ENCODE peak calls at places on chromosomes 6 and 20, in nine cellular contexts. One of them, this sample, is unnamed.

GRCh38 chr20:50221501-50222323 is 31.1 kb downstream of the CEBPB start:
- DNase-seq in AG04449: no peak
- DNase-seq in Calu3: peak
- DNase-seq in GM13977: no peak
- DNase-seq in stomach: no peak
- DNase-seq in fibroblast of pulmonary artery: peak
- DNase-seq in lung: peak
- DNase-seq in K562: no peak
- DNase-seq in body of pancreas: no peak
- DNase-seq in this sample: no peak

GRCh38 chr6:13303668-13304017 is 24.7 kb downstream of the TBC1D7 start:
- DNase-seq in AG04449: no peak
- DNase-seq in Calu3: no peak
- DNase-seq in GM13977: peak
- DNase-seq in stomach: peak
- DNase-seq in fibroblast of pulmonary artery: peak
- DNase-seq in lung: peak
- DNase-seq in K562: peak
- DNase-seq in body of pancreas: peak
- DNase-seq in this sample: peak

GRCh38 chr6:12232821-12233220 is 57.3 kb upstream of the EDN1 start:
- DNase-seq in AG04449: no peak
- DNase-seq in Calu3: no peak
- DNase-seq in GM13977: no peak
- DNase-seq in stomach: no peak
- DNase-seq in fibroblast of pulmonary artery: no peak
- DNase-seq in lung: no peak
- DNase-seq in K562: no peak
- DNase-seq in body of pancreas: no peak
- DNase-seq in this sample: no peak

GRCh38 chr20:8156603-8157079 is 24.6 kb downstream of the PLCB1 start:
- DNase-seq in AG04449: no peak
- DNase-seq in Calu3: no peak
- DNase-seq in GM13977: no peak
- DNase-seq in stomach: no peak
- DNase-seq in fibroblast of pulmonary artery: peak
- DNase-seq in lung: no peak
- DNase-seq in K562: no peak
- DNase-seq in body of pancreas: no peak
- DNase-seq in this sample: no peak

GRCh38 chr6:113466526-113466925 is 390.6 kb upstream of the MARCKS start:
- DNase-seq in AG04449: no peak
- DNase-seq in Calu3: no peak
- DNase-seq in GM13977: no peak
- DNase-seq in stomach: no peak
- DNase-seq in fibroblast of pulmonary artery: no peak
- DNase-seq in lung: no peak
- DNase-seq in K562: no peak
- DNase-seq in body of pancreas: no peak
- DNase-seq in this sample: no peak

GRCh38 chr20:3218307-3218988 is 9.2 kb downstream of the ITPA start:
- DNase-seq in AG04449: no peak
- DNase-seq in Calu3: peak
- DNase-seq in GM13977: peak
- DNase-seq in stomach: peak
- DNase-seq in fibroblast of pulmonary artery: no peak
- DNase-seq in lung: peak
- DNase-seq in K562: peak
- DNase-seq in body of pancreas: peak
- DNase-seq in this sample: peak

GRCh38 chr20:34529742-34530141 is 13.5 kb downstream of the DYNLRB1 start:
- DNase-seq in AG04449: no peak
- DNase-seq in Calu3: no peak
- DNase-seq in GM13977: no peak
- DNase-seq in stomach: no peak
- DNase-seq in fibroblast of pulmonary artery: no peak
- DNase-seq in lung: no peak
- DNase-seq in K562: no peak
- DNase-seq in body of pancreas: no peak
- DNase-seq in this sample: no peak

GRCh38 chr20:62678553-62678952 is 30.1 kb upstream of the NTSR1 start:
- DNase-seq in AG04449: no peak
- DNase-seq in Calu3: no peak
- DNase-seq in GM13977: no peak
- DNase-seq in stomach: no peak
- DNase-seq in fibroblast of pulmonary artery: no peak
- DNase-seq in lung: no peak
- DNase-seq in K562: no peak
- DNase-seq in body of pancreas: no peak
- DNase-seq in this sample: no peak

GRCh38 chr6:112026933-112027332 is 27.0 kb upstream of the CCN6 start:
- DNase-seq in AG04449: no peak
- DNase-seq in Calu3: no peak
- DNase-seq in GM13977: no peak
- DNase-seq in stomach: no peak
- DNase-seq in fibroblast of pulmonary artery: no peak
- DNase-seq in lung: no peak
- DNase-seq in K562: no peak
- DNase-seq in body of pancreas: no peak
- DNase-seq in this sample: no peak

GRCh38 chr6:34519971-34520644 is 36.0 kb downstream of the SPDEF start:
- DNase-seq in AG04449: no peak
- DNase-seq in Calu3: no peak
- DNase-seq in GM13977: no peak
- DNase-seq in stomach: no peak
- DNase-seq in fibroblast of pulmonary artery: no peak
- DNase-seq in lung: no peak
- DNase-seq in K562: no peak
- DNase-seq in body of pancreas: peak
- DNase-seq in this sample: no peak

GRCh38 chr6:6003334-6004146 is 3.2 kb downstream of the NRN1 start:
- DNase-seq in AG04449: no peak
- DNase-seq in Calu3: no peak
- DNase-seq in GM13977: peak
- DNase-seq in stomach: no peak
- DNase-seq in fibroblast of pulmonary artery: no peak
- DNase-seq in lung: no peak
- DNase-seq in K562: no peak
- DNase-seq in body of pancreas: no peak
- DNase-seq in this sample: no peak

GRCh38 chr6:33837971-33838665 is 34.3 kb upstream of the MLN start:
- DNase-seq in AG04449: peak
- DNase-seq in Calu3: no peak
- DNase-seq in GM13977: no peak
- DNase-seq in stomach: no peak
- DNase-seq in fibroblast of pulmonary artery: peak
- DNase-seq in lung: no peak
- DNase-seq in K562: no peak
- DNase-seq in body of pancreas: no peak
- DNase-seq in this sample: no peak

GRCh38 chr6:154962751-154963150 is 32.4 kb upstream of the TIAM2 start:
- DNase-seq in AG04449: peak
- DNase-seq in Calu3: peak
- DNase-seq in GM13977: peak
- DNase-seq in stomach: no peak
- DNase-seq in fibroblast of pulmonary artery: peak
- DNase-seq in lung: no peak
- DNase-seq in K562: no peak
- DNase-seq in body of pancreas: no peak
- DNase-seq in this sample: no peak

GRCh38 chr20:31718952-31719643 is 3.6 kb downstream of the BCL2L1 start:
- DNase-seq in AG04449: no peak
- DNase-seq in Calu3: peak
- DNase-seq in GM13977: no peak
- DNase-seq in stomach: peak
- DNase-seq in fibroblast of pulmonary artery: no peak
- DNase-seq in lung: peak
- DNase-seq in K562: peak
- DNase-seq in body of pancreas: peak
- DNase-seq in this sample: no peak

GRCh38 chr20:31715766-31716165 is 6.9 kb downstream of the BCL2L1 start:
- DNase-seq in AG04449: no peak
- DNase-seq in Calu3: no peak
- DNase-seq in GM13977: no peak
- DNase-seq in stomach: no peak
- DNase-seq in fibroblast of pulmonary artery: no peak
- DNase-seq in lung: no peak
- DNase-seq in K562: peak
- DNase-seq in body of pancreas: no peak
- DNase-seq in this sample: no peak

GRCh38 chr20:31716351-31716750 is 6.3 kb downstream of the BCL2L1 start:
- DNase-seq in AG04449: no peak
- DNase-seq in Calu3: no peak
- DNase-seq in GM13977: no peak
- DNase-seq in stomach: no peak
- DNase-seq in fibroblast of pulmonary artery: no peak
- DNase-seq in lung: no peak
- DNase-seq in K562: no peak
- DNase-seq in body of pancreas: no peak
- DNase-seq in this sample: no peak

GRCh38 chr20:31716818-31717477 is 5.7 kb downstream of the BCL2L1 start:
- DNase-seq in AG04449: no peak
- DNase-seq in Calu3: no peak
- DNase-seq in GM13977: no peak
- DNase-seq in stomach: no peak
- DNase-seq in fibroblast of pulmonary artery: no peak
- DNase-seq in lung: no peak
- DNase-seq in K562: peak
- DNase-seq in body of pancreas: no peak
- DNase-seq in this sample: no peak

DNA sequence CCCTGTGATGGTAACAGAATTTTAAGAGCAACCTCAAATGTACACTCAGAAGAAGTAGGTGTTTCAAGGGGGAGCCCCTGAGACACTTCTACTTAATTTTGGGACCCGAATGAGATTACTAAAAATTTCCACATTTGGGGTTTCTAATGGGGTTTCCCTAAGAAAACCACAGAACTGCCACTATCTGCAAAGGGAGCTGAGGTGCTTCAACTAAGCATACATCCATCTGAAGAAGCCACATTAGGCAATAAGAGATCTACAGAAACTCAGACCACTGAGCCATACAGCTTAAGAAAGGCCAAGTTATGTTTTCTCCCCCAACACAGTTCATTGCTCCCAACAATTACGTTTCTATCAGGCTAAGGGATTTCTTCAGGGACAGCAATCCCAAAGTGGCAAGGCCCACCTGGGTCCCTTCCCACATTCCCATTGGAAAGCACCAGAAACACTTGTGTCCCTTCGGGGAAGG is 5.2 kb downstream of the BCL2L1 start:
- DNase-seq in AG04449: no peak
- DNase-seq in Calu3: no peak
- DNase-seq in GM13977: peak
- DNase-seq in stomach: no peak
- DNase-seq in fibroblast of pulmonary artery: no peak
- DNase-seq in lung: no peak
- DNase-seq in K562: no peak
- DNase-seq in body of pancreas: no peak
- DNase-seq in this sample: peak
- TF ChIP-seq CTCF in AG04449: no peak
- TF ChIP-seq CTCF in Calu3: no peak
- TF ChIP-seq CTCF in GM13977: no peak
- TF ChIP-seq CTCF in stomach: no peak
- TF ChIP-seq CTCF in fibroblast of pulmonary artery: no peak
- TF ChIP-seq CTCF in lung: no peak
- TF ChIP-seq CTCF in K562: no peak
- TF ChIP-seq CTCF in body of pancreas: no peak
- TF ChIP-seq CTCF in this sample: no peak

GRCh38 chr6:9208956-9209355 is 773.6 kb upstream of the SLC35B3 start:
- DNase-seq in AG04449: no peak
- DNase-seq in Calu3: no peak
- DNase-seq in GM13977: no peak
- DNase-seq in stomach: no peak
- DNase-seq in fibroblast of pulmonary artery: no peak
- DNase-seq in lung: no peak
- DNase-seq in K562: no peak
- DNase-seq in body of pancreas: no peak
- DNase-seq in this sample: no peak
- TF ChIP-seq CTCF in AG04449: no peak
- TF ChIP-seq CTCF in Calu3: no peak
- TF ChIP-seq CTCF in GM13977: no peak
- TF ChIP-seq CTCF in stomach: no peak
- TF ChIP-seq CTCF in fibroblast of pulmonary artery: no peak
- TF ChIP-seq CTCF in lung: no peak
- TF ChIP-seq CTCF in K562: no peak
- TF ChIP-seq CTCF in body of pancreas: no peak
- TF ChIP-seq CTCF in this sample: no peak

DNA sequence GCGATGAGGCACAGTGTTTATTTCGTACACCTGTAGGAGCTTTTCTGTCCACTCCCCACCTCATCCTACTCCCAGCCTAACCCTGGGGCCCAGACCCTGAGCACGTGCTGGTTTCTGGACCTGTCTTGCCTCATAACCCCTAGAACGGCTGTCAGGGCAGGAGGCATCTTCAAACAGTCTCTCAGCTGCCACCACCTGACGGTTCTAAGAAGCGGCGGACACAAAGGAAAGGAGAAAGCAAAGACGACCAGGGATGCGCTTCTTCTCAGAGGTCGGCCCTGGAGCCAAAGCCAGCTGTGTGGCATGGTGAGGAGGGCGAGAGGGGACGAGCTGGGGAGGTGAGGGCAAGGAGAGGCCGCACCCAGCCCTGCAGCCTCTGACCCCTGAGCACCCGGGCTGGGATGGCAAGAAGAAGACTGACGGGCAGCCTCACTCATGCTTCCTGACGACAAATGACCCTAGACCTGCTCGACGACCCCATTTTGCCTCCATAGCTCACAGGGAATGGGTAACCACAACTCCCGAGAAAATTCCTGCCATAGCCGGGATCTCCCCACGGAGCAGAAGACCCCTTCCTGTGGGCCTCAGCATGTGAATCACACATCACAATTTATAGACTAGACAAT is 62.1 kb downstream of the WDR27 start:
- DNase-seq in AG04449: no peak
- DNase-seq in Calu3: no peak
- DNase-seq in GM13977: no peak
- DNase-seq in stomach: no peak
- DNase-seq in fibroblast of pulmonary artery: no peak
- DNase-seq in lung: no peak
- DNase-seq in K562: no peak
- DNase-seq in body of pancreas: no peak
- DNase-seq in this sample: no peak
- TF ChIP-seq CTCF in AG04449: no peak
- TF ChIP-seq CTCF in Calu3: no peak
- TF ChIP-seq CTCF in GM13977: no peak
- TF ChIP-seq CTCF in stomach: no peak
- TF ChIP-seq CTCF in fibroblast of pulmonary artery: no peak
- TF ChIP-seq CTCF in lung: no peak
- TF ChIP-seq CTCF in K562: no peak
- TF ChIP-seq CTCF in body of pancreas: no peak
- TF ChIP-seq CTCF in this sample: no peak

DNA sequence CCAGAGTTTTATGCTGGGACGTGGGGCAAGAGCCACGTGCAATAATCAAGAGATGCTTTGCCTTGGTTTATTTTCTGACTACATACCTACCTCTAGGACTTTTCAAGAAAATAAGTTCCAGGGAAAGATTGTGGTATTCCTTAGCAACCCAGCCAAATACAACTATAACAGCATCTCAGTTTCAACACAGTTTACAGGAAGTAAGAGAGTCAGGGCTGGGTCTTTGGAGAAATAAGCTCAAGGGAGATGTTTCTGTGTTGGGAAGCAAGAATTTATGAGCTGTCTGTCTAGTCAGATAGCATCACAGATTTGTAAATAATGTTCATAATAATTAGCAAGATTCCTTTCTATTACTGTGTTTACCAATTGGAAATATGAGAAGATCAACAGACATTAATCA is 35.1 kb downstream of the MAP3K5 start:
- DNase-seq in AG04449: no peak
- DNase-seq in Calu3: no peak
- DNase-seq in GM13977: no peak
- DNase-seq in stomach: no peak
- DNase-seq in fibroblast of pulmonary artery: peak
- DNase-seq in lung: no peak
- DNase-seq in K562: no peak
- DNase-seq in body of pancreas: no peak
- DNase-seq in this sample: no peak
- TF ChIP-seq CTCF in AG04449: no peak
- TF ChIP-seq CTCF in Calu3: no peak
- TF ChIP-seq CTCF in GM13977: no peak
- TF ChIP-seq CTCF in stomach: no peak
- TF ChIP-seq CTCF in fibroblast of pulmonary artery: no peak
- TF ChIP-seq CTCF in lung: no peak
- TF ChIP-seq CTCF in K562: no peak
- TF ChIP-seq CTCF in body of pancreas: no peak
- TF ChIP-seq CTCF in this sample: no peak

This sample was measured in GM10248.